ENCODE peak calls at places on chromosomes 11 and 22, in eight cellular contexts. E, U, C, K, G, H, X and F are unnamed samples.

GRCh38 chr11:116896211-116896610 is 58.8 kb upstream of the APOA1 start:
- DNase-seq in E (no peak), U (no peak), C (no peak), K (no peak), G (no peak), H (no peak), X (no peak), F (no peak)

GRCh38 chr11:65780770-65781151 is at the start of gene AP5B1:
- DNase-seq in E (no peak), U (no peak), C (peak; percentile 38), K (no peak), G (no peak), H (peak; percentile 57), X (no peak), F (peak; percentile 88)

GRCh38 chr11:16986434-16987204 is 27.6 kb downstream of the PLEKHA7 start:
- DNase-seq in E (no peak), U (no peak), C (no peak), K (no peak), G (no peak), H (peak; percentile 73), X (no peak), F (no peak)

GRCh38 chr22:36012332-36012731 is 16.3 kb downstream of the RBFOX2 start:
- DNase-seq in E (no peak), U (no peak), C (no peak), K (no peak), G (no peak), H (no peak), X (no peak), F (no peak)

GRCh38 chr11:70331901-70332300 is 61.4 kb downstream of the PPFIA1 start:
- DNase-seq in E (no peak), U (no peak), C (no peak), K (no peak), G (no peak), H (no peak), X (no peak), F (no peak)

GRCh38 chr22:36352775-36353507 is 34.8 kb downstream of the MYH9 start:
- DNase-seq in E (no peak), U (no peak), C (peak; percentile 96), K (peak; percentile 82), G (peak; percentile 72), H (no peak), X (peak; percentile 77), F (no peak)

GRCh38 chr11:92759571-92760214 is 209.8 kb upstream of the MTNR1B start:
- DNase-seq in E (no peak), U (no peak), C (no peak), K (no peak), G (no peak), H (no peak), X (no peak), F (no peak)

GRCh38 chr22:20725987-20726558 is 47.8 kb upstream of the SERPIND1 start:
- DNase-seq in E (no peak), U (no peak), C (no peak), K (no peak), G (no peak), H (no peak), X (no peak), F (no peak)

GRCh38 chr22:41576877-41577276 is 12.8 kb downstream of the PMM1 start:
- DNase-seq in E (no peak), U (no peak), C (peak; percentile 67), K (no peak), G (no peak), H (no peak), X (peak; percentile 41), F (peak; percentile 66)

GRCh38 chr11:11441091-11441490 is 88.0 kb upstream of the CSNK2A3 start:
- DNase-seq in E (no peak), U (no peak), C (no peak), K (no peak), G (no peak), H (no peak), X (no peak), F (no peak)

GRCh38 chr11:12123177-12123576 is 12.8 kb downstream of the MICAL2 start:
- DNase-seq in E (no peak), U (no peak), C (peak; percentile 74), K (no peak), G (peak; percentile 39), H (no peak), X (no peak), F (peak; percentile 75)

GRCh38 chr11:104337273-104337672 is 173.3 kb upstream of the PDGFD start:
- DNase-seq in E (no peak), U (no peak), C (peak; percentile 13), K (no peak), G (no peak), H (no peak), X (no peak), F (peak; percentile 30)

GRCh38 chr11:44795803-44796535 is 69.2 kb downstream of the TSPAN18 start:
- DNase-seq in E (no peak), U (no peak), C (no peak), K (no peak), G (no peak), H (no peak), X (no peak), F (no peak)

GRCh38 chr11:96607890-96608558 is 218.2 kb downstream of the JRKL start:
- DNase-seq in E (no peak), U (no peak), C (peak; percentile 3), K (no peak), G (no peak), H (no peak), X (no peak), F (peak; percentile 6)

GRCh38 chr22:17712441-17712840 is 61.8 kb downstream of the BID start:
- DNase-seq in E (no peak), U (no peak), C (peak; percentile 49), K (no peak), G (no peak), H (no peak), X (no peak), F (peak; percentile 34)

GRCh38 chr11:10208045-10208674 is 85.9 kb downstream of the SBF2 start:
- DNase-seq in E (peak; percentile 44), U (no peak), C (peak; percentile 74), K (no peak), G (no peak), H (no peak), X (no peak), F (peak; percentile 57)
- H3K4me3 ChIP-seq in E (no peak overlapping the region), U (no peak overlapping the region), C (no peak overlapping the region), K (no peak overlapping the region), G (no peak overlapping the region), H (no peak overlapping the region), X (no peak overlapping the region), F (no peak overlapping the region)

DNA sequence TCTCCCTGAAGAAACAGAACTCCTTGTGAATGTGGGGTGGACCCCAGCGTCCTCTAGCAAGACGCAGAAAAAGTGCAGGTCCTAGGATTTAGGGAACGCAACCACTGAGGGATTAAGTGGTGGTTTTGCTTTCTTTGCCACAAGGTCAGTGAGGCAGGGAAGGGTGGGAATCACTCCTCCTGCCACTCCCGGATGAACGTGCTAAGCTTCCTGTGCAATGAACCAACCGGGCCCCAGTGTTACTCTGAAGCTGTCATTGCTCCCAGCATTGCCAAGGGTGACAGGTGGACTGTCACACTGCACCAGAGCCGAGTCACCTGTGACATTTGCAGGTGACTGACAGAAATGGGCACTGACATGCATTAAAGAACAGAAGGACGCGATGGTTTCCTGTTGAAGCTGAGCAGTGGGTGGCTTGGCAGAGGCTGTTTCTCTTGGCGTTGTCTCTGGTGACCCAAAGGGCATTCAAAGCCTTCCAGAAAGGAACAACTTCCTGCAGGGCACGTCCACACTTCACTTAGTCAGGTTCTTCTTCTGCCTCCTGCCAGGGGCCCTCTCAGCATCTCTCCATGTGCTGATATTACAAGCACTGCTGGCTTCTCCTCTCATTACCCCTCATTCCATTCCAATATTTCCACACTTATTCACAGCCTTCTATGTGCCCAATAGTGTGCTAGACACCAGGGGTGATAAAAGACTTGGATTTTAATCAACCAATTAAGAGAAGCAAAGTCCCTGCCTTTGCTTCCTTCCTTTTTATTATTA is 9.7 kb downstream of the KIRREL3 start:
- DNase-seq in E (no peak), U (no peak), C (no peak), K (no peak), G (no peak), H (no peak), X (no peak), F (no peak)
- TF ChIP-seq CTCF in E (no peak), U (no peak), C (no peak), K (no peak), G (no peak), H (no peak), X (no peak), F (no peak)

DNA sequence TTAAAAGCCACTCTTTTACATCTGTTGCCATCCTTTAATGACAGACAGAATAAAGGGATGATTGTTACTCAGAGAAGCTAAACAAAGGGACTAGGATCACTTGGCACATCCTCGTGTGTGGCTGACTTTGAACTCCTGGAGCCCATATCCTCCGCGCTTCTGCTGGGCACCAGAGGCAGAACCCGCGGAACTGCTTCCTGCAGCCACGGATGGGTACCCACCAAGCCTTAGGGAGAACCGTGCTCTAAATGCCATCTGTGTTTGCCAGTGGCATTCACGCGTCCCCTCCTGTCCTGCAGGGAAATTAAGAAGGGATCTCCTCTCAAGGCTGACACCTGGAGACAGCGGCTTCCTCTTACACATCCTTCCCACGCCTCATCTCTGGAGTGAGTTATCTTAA is 294.4 kb downstream of the NTM start:
- DNase-seq in E (no peak), U (no peak), C (no peak), K (no peak), G (no peak), H (no peak), X (no peak), F (no peak)
- H3K4me3 ChIP-seq in E (no peak overlapping the region), U (no peak overlapping the region), C (no peak overlapping the region), K (no peak overlapping the region), G (no peak overlapping the region), H (no peak overlapping the region), X (no peak overlapping the region), F (no peak overlapping the region)

GRCh38 chr11:27388869-27389268 is 25.9 kb upstream of the CCDC34 start:
- DNase-seq in E (no peak), U (no peak), C (peak; percentile 48), K (no peak), G (no peak), H (no peak), X (peak; percentile 46), F (no peak)

GRCh38 chr11:27392278-27392677 is 29.3 kb upstream of the CCDC34 start:
- DNase-seq in E (no peak), U (no peak), C (no peak), K (no peak), G (no peak), H (no peak), X (no peak), F (no peak)

GRCh38 chr11:27391336-27392015 is 28.5 kb upstream of the CCDC34 start:
- DNase-seq in E (no peak), U (no peak), C (no peak), K (no peak), G (no peak), H (no peak), X (no peak), F (peak; percentile 44)

GRCh38 chr11:27390959-27391326 is 27.9 kb upstream of the CCDC34 start:
- DNase-seq in E (no peak), U (peak; percentile 79), C (peak; percentile 33), K (no peak), G (no peak), H (no peak), X (peak; percentile 68), F (no peak)

DNA sequence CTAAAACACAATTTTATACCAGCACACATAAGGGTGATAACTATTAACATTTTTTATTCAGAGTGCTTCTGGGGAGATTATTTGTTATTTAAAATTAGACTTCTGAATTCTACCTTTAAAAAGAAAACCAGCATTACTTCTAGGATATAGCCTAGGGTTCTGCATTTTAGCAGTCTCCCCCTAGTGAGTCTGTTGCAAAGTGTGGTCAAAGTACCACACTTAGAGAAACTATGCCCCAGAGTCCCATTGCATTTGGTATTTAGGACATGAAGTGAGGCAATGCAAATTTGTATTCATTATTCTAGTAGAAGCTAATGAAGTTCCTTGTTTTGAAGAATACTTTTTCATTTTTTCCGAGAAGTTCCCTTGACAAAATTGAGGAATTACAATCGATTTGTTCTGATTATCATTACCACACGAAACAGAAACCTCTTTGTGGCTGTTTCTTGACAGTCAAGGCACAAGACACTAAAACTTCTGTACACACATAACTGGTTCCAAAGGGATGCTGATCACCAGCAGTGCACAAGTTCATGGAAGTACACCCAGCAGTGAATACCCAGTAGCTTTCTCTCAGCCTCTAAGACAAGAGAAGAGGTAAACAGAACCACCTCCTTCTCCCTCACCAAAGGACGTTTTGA is 27.4 kb upstream of the CCDC34 start:
- DNase-seq in E (no peak), U (no peak), C (no peak), K (no peak), G (no peak), H (no peak), X (no peak), F (no peak)
- TF ChIP-seq CTCF in E (no peak), U (no peak), C (no peak), K (no peak), G (no peak), H (no peak), X (no peak), F (no peak)